ENCODE peak calls at places on chromosomes 7 and 10, in ten cellular contexts. N is colonic mucosa, J is NCI-H2029, C is AML-193, F is heart right ventricle, R is tibial nerve, Z is HEK293T, H is neuronal stem cell, U is anterior cingulate cortex, G is GM12891. K is an unnamed sample.

GRCh38 chr10:129767751-129768150 is 196.3 kb downstream of the EBF3 start:
- DNase-seq in R (no peak), U (no peak), G (no peak), J (no peak), N (no peak), H (no peak), Z (no peak), F (no peak), C (no peak), K (no peak)

GRCh38 chr10:89458289-89458688 is 43.9 kb downstream of the IFIT5 start:
- DNase-seq in H (no peak), N (no peak), J (no peak), G (no peak), F (no peak), U (no peak), R (no peak), Z (no peak), C (no peak), K (no peak)

GRCh38 chr10:58955615-58956014 is 220.8 kb upstream of the PHYHIPL start:
- DNase-seq in F (no peak), G (no peak), N (no peak), J (no peak), Z (no peak), H (no peak), C (no peak), U (no peak), R (no peak), K (no peak)

GRCh38 chr10:129662386-129662785 is 195.3 kb downstream of the MGMT start:
- DNase-seq in Z (no peak), R (no peak), J (no peak), U (no peak), N (no peak), G (no peak), F (no peak), H (no peak), C (no peak), K (no peak)

GRCh38 chr7:94286111-94286510 is 108.6 kb upstream of the COL1A2 start:
- DNase-seq in H (no peak), N (no peak), C (no peak), R (no peak), U (no peak), F (no peak), Z (no peak), J (no peak), G (no peak), K (no peak)

GRCh38 chr10:4767033-4767814 is 58.8 kb upstream of the AKR1E2 start:
- DNase-seq in Z (peak), R (peak), N (peak), J (no peak), F (no peak), G (no peak), C (peak), H (peak), U (no peak), K (no peak)

GRCh38 chr10:58981051-58981450 is 195.4 kb upstream of the PHYHIPL start:
- DNase-seq in J (no peak), Z (no peak), H (no peak), U (no peak), C (no peak), G (no peak), F (no peak), N (no peak), R (no peak), K (no peak)

GRCh38 chr10:73920084-73920483 is 9.2 kb downstream of the PLAU start:
- DNase-seq in U (no peak), Z (no peak), N (peak), C (peak), F (peak), G (no peak), H (no peak), R (peak), J (no peak), K (no peak)

GRCh38 chr7:43537765-43538403 is 45.0 kb upstream of the STK17A start:
- DNase-seq in Z (no peak), G (no peak), H (no peak), F (no peak), J (no peak), N (no peak), U (no peak), R (no peak), C (no peak), K (no peak)

GRCh38 chr7:128120976-128121490 is 89.8 kb upstream of the LRRC4 start:
- DNase-seq in C (no peak), Z (no peak), U (no peak), R (no peak), F (no peak), G (no peak), H (no peak), J (no peak), N (no peak), K (no peak)

GRCh38 chr10:103232772-103233488 is 12.8 kb upstream of the RPEL1 start:
- DNase-seq in F (no peak), H (no peak), R (no peak), N (no peak), G (no peak), U (no peak), C (no peak), J (no peak), Z (no peak), K (no peak)